ENCODE peak calls at places on chromosome 3, in ten cellular contexts. F is MM.1S; E is H54; D is amniotic stem cell; J is astrocyte of the spinal cord; X is anterior cingulate cortex; C is activated naive CD4-positive, alpha-beta T cell; O is stimulated activated CD4-positive, alpha-beta T cell treated with anti-CD3 and anti-CD28 coated beads, Interleukin-12 subunit alpha, Interleukin-12 subunit beta, amount 100 ng/mL, for 4 hours; V is cardiac fibroblast; L is activated T-cell treated with anti-CD3 and anti-CD28 coated beads, Interleukin-2, amount 50 U/mL, for 72 hours. S is an unnamed sample.

GRCh38 chr3:68007621-68008226 is 353.3 kb upstream of the SUCLG2 start:
- DNase-seq in O (peak), V (no peak), L (peak), X (peak), E (no peak), F (no peak), C (no peak), D (no peak), J (no peak), S (peak)

GRCh38 chr3:52779411-52780297 is 2.3 kb downstream of the ITIH1 start:
- DNase-seq in C (no peak), L (no peak), X (no peak), J (no peak), D (no peak), O (no peak), V (no peak), E (no peak), F (no peak), S (no peak)

GRCh38 chr3:73060302-73060723 is 1.1 kb upstream of the EBLN2 start:
- DNase-seq in J (peak), V (no peak), L (no peak), F (no peak), D (no peak), E (no peak), C (no peak), O (no peak), X (no peak), S (no peak)

GRCh38 chr3:70108072-70108471 is 108.5 kb downstream of the SAMMSON start:
- DNase-seq in O (no peak), C (no peak), X (no peak), L (peak), F (no peak), D (no peak), E (peak), J (no peak), V (peak), S (no peak)

GRCh38 chr3:48695113-48695753 is 9.5 kb upstream of the NCKIPSD start:
- DNase-seq in C (no peak), E (peak), F (no peak), X (no peak), J (peak), L (no peak), O (no peak), D (no peak), V (peak), S (no peak)

GRCh38 chr3:100425321-100425720 is 24.0 kb downstream of the LNP1 start:
- DNase-seq in O (no peak), X (no peak), V (no peak), E (no peak), J (no peak), L (no peak), F (no peak), D (no peak), C (no peak), S (no peak)

GRCh38 chr3:173743111-173743510 is 345.6 kb downstream of the NLGN1 start:
- DNase-seq in V (no peak), D (no peak), E (no peak), C (no peak), O (no peak), X (no peak), J (peak), F (no peak), L (no peak), S (no peak)

GRCh38 chr3:158434412-158435038 is 136.5 kb upstream of the MLF1 start:
- DNase-seq in E (no peak), V (peak), X (peak), L (peak), D (peak), C (no peak), F (peak), O (peak), J (peak), S (no peak)

GRCh38 chr3:121690777-121691405 is 30.2 kb upstream of the HCLS1 start:
- DNase-seq in J (no peak), E (no peak), D (no peak), L (no peak), F (peak), X (no peak), O (no peak), C (no peak), V (no peak), S (no peak)